ENCODE peak calls at places on chromosome 9, in ten cellular contexts. Q is stimulated activated naive CD4-positive, alpha-beta T cell; W is posterior cingulate gyrus; U is lower leg skin; A is stimulated activated CD8-positive, alpha-beta memory T cell treated with anti-CD3 and anti-CD28 coated beads, Interleukin-7, amount 100 ng/mL, for 24 hours; V is AG08395; B is HEK293T; C is NCI-H460; I is naive B cell; Y is effector memory CD8-positive, alpha-beta T cell. S is an unnamed sample.

GRCh38 chr9:16361118-16361517 is 509.4 kb downstream of the BNC2 start:
- DNase-seq in I (no peak), U (no peak), C (no peak), V (no peak), A (no peak), W (no peak), B (no peak), Q (no peak), Y (no peak), S (no peak)

GRCh38 chr9:116643691-116644090 is 43.4 kb upstream of the TRIM32 start:
- DNase-seq in Y (no peak), B (no peak), I (no peak), W (no peak), A (no peak), V (peak; percentile 55), Q (no peak), U (no peak), C (no peak), S (no peak)

GRCh38 chr9:133546287-133546680 is 11.8 kb downstream of the ADAMTSL2 start:
- DNase-seq in Q (no peak), U (no peak), B (no peak), A (no peak), V (no peak), Y (no peak), W (no peak), I (no peak), C (no peak), S (no peak)

GRCh38 chr9:72462340-72462739 is 59.1 kb upstream of the TMC1 start:
- DNase-seq in V (no peak), Y (no peak), C (no peak), W (no peak), U (no peak), A (no peak), B (no peak), Q (no peak), I (no peak), S (no peak)

GRCh38 chr9:129027685-129028191 is 393 bp downstream of the SH3GLB2 start:
- DNase-seq in B (peak; percentile 49), W (no peak), C (no peak), I (peak; percentile 26), Y (peak; percentile 74), V (no peak), Q (no peak), U (peak; percentile 47), A (peak; percentile 19), S (no peak)

GRCh38 chr9:105055922-105056321 is 128.0 kb upstream of the ABCA1 start:
- DNase-seq in C (no peak), U (no peak), V (no peak), I (no peak), B (no peak), W (no peak), Y (no peak), A (no peak), Q (no peak), S (no peak)

GRCh38 chr9:35814106-35814840 is 569 bp downstream of the HINT2 start:
- DNase-seq in Q (no peak), C (peak; percentile 25), W (peak; percentile 86), U (no peak), B (peak; percentile 53), Y (peak; percentile 23), I (no peak), V (peak; percentile 63), A (no peak), S (peak; percentile 84)

GRCh38 chr9:91711755-91712591 is 238.1 kb downstream of the ROR2 start:
- DNase-seq in Q (no peak), V (no peak), C (no peak), Y (peak; percentile 60), A (peak; percentile 44), W (no peak), B (no peak), U (no peak), I (peak; percentile 76), S (peak; percentile 71)

GRCh38 chr9:105330755-105331154 is 86.3 kb downstream of the SLC44A1 start:
- DNase-seq in W (no peak), B (no peak), I (no peak), Y (no peak), A (no peak), U (no peak), V (no peak), C (no peak), Q (no peak), S (no peak)

S was measured in Peyer's patch.